ENCODE peak calls at places on chromosome 10, in six cellular contexts. A is spleen, G is progenitor cell of endocrine pancreas, W is GM06990, D is choroid plexus epithelial cell, R is endodermal cell. J is an unnamed sample.

GRCh38 chr10:31707578-31708411 is 220.8 kb downstream of the ARHGAP12 start:
- DNase-seq in A (no peak), G (no peak), W (peak; percentile 82), D (peak; percentile 89), R (peak; percentile 65), J (no peak)

GRCh38 chr10:47111329-47111862 is 188.6 kb upstream of the GDF10 start:
- DNase-seq in A (no peak), G (no peak), W (no peak), D (no peak), R (peak; percentile 78), J (no peak)

GRCh38 chr10:49679480-49679893 is at the start of gene C10orf53:
- DNase-seq in A (no peak), G (peak; percentile 56), W (peak; percentile 18), D (peak; percentile 56), R (peak; percentile 91), J (no peak)

GRCh38 chr10:100528123-100528884 is 1.4 kb downstream of the NDUFB8 start:
- DNase-seq in A (no peak), G (no peak), W (no peak), D (no peak), R (no peak), J (no peak)

GRCh38 chr10:84665883-84666463 is 337.6 kb downstream of the CCSER2 start:
- DNase-seq in A (no peak), G (no peak), W (peak; percentile 15), D (no peak), R (peak; percentile 86), J (peak; percentile 62)

GRCh38 chr10:30383366-30383765 is 34.3 kb upstream of the MTPAP start:
- DNase-seq in A (no peak), G (no peak), W (no peak), D (peak; percentile 22), R (no peak), J (no peak)

GRCh38 chr10:80484677-80485409 is 30.7 kb downstream of the TSPAN14 start:
- DNase-seq in A (no peak), G (no peak), W (no peak), D (no peak), R (no peak), J (no peak)

GRCh38 chr10:101219946-101220451 is 9.3 kb downstream of the LBX1 start:
- DNase-seq in A (no peak), G (no peak), W (no peak), D (no peak), R (no peak), J (no peak)

GRCh38 chr10:102455893-102456471 is 4.6 kb upstream of the C10orf95 start:
- DNase-seq in A (no peak), G (no peak), W (no peak), D (peak; percentile 92), R (peak; percentile 80), J (peak; percentile 82)

GRCh38 chr10:688621-689426 is 644 bp downstream of the DIP2C start:
- DNase-seq in A (no peak), G (peak; percentile 37), W (no peak), D (peak; percentile 55), R (peak; percentile 81), J (peak; percentile 62)

GRCh38 chr10:106467506-106467905 is 697.0 kb downstream of the SORCS1 start:
- DNase-seq in A (no peak), G (no peak), W (no peak), D (peak; percentile 60), R (peak; percentile 89), J (no peak)

GRCh38 chr10:119515511-119516045 is 26.9 kb downstream of the RGS10 start:
- DNase-seq in A (peak; percentile 71), G (no peak), W (no peak), D (no peak), R (peak; percentile 36), J (no peak)

GRCh38 chr10:73432646-73433537 is 469 bp downstream of the MSS51 start:
- DNase-seq in A (no peak), G (no peak), W (no peak), D (no peak), R (no peak), J (no peak)

GRCh38 chr10:47401210-47401609 is 17.1 kb upstream of the ZNF488 start:
- DNase-seq in A (no peak), G (no peak), W (no peak), D (no peak), R (no peak), J (no peak)

GRCh38 chr10:127280446-127280845 is 84.1 kb upstream of the INSYN2A start:
- DNase-seq in A (no peak), G (no peak), W (no peak), D (no peak), R (no peak), J (no peak)

GRCh38 chr10:18988338-18988737 is 60.3 kb upstream of the MALRD1 start:
- DNase-seq in A (no peak), G (no peak), W (no peak), D (no peak), R (no peak), J (no peak)
- TF ChIP-seq CTCF in A (no peak), G (no peak), W (no peak), D (no peak), R (no peak), J (no peak)

GRCh38 chr10:113078282-113078907 is 128.3 kb downstream of the TCF7L2 start:
- DNase-seq in A (no peak), G (no peak), W (no peak), D (no peak), R (peak; percentile 76), J (no peak)

GRCh38 chr10:113080061-113080460 is 130.0 kb downstream of the TCF7L2 start:
- DNase-seq in A (no peak), G (no peak), W (no peak), D (no peak), R (peak; percentile 34), J (no peak)

GRCh38 chr10:113076949-113077348 is 126.9 kb downstream of the TCF7L2 start:
- DNase-seq in A (no peak), G (no peak), W (no peak), D (no peak), R (no peak), J (no peak)

GRCh38 chr10:113084031-113084430 is 134.0 kb downstream of the TCF7L2 start:
- DNase-seq in A (no peak), G (no peak), W (no peak), D (peak; percentile 68), R (no peak), J (no peak)

DNA sequence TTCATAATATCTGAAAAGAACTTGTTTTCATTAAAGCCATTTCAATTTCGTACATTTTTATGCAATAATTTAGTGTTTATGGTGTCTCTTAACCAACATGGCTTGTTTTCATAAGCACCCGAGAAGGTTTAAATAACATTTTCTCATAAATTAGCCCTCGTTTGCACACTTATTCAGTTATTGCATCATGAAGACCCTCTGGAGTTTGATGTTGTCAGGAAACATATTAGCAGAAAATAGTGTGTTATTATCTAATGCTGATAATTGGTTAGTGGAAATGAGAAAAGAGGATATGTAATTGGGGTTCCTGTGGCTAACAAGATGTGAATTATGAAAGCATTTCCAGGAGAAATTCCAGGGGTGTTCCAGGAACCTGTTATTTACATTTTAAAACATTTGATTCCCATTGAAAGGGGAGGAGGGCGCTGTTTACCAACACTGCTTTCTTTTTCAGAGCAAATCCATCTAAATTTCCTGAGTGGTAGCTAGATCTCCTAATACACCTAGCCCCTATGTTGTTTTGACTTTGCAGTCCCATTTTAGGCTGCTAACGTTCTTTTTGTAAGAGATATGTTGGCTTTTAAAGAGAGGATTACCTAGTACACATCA is 130.7 kb downstream of the TCF7L2 start:
- DNase-seq in A (no peak), G (no peak), W (no peak), D (no peak), R (no peak), J (no peak)
- TF ChIP-seq CTCF in A (no peak), G (peak; percentile 23), W (no peak), D (peak; percentile 36), R (peak; percentile 66), J (no peak)

GRCh38 chr10:117617086-117617485 is 74.5 kb downstream of the EMX2 start:
- DNase-seq in A (no peak), G (no peak), W (no peak), D (no peak), R (no peak), J (no peak)
- TF ChIP-seq CTCF in A (no peak), G (no peak), W (no peak), D (no peak), R (no peak), J (no peak)

GRCh38 chr10:82148764-82149163 is 273.8 kb downstream of the NRG3 start:
- DNase-seq in A (no peak), G (no peak), W (no peak), D (peak; percentile 11), R (no peak), J (no peak)

DNA sequence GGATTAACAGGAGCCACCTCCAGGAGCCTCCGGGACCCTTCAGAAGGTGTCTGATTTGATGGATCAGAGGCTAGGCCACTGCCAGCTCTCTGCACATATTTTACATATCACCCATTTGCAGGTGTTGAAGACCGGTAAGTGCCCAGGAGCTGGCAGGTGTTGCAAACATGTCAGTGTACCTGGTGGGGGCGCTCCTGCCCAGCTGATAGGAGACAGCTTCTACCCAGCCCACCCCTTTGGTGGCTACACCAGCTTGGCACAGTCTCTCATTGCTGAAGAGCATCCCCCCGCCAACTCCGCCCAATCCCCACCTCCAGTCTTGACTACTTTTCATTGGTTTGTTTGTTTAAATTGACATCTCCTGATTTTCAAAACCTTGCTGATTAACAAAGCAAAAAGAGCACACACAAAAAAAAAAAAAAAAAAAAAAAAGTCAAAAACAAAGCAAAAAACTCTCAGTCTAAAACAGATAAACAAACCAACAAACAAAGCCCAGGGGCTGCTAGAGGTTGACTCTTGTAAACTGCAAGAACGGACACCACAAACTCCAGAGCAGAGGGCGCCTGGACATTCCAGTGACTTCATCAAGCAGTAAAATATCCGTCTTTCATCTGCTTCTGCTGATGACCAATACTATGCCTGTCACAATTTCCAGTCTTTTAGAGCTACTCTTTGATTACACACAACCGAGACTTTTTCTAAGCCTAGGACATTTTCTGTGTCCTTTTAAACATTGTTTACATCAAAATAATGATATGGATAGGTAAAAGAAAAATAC is 275.3 kb downstream of the NRG3 start:
- DNase-seq in A (no peak), G (peak; percentile 32), W (no peak), D (peak; percentile 38), R (peak; percentile 96), J (peak; percentile 59)
- TF ChIP-seq CTCF in A (no peak), G (peak; percentile 63), W (peak; percentile 37), D (peak; percentile 56), R (peak; percentile 94), J (peak; percentile 30)

GRCh38 chr10:99431190-99431549 is 746 bp upstream of the GOT1 start:
- DNase-seq in A (peak; percentile 90), G (peak; percentile 20), W (no peak), D (peak; percentile 40), R (no peak), J (peak; percentile 49)

GRCh38 chr10:99432881-99433280 is 2.5 kb upstream of the GOT1 start:
- DNase-seq in A (no peak), G (no peak), W (no peak), D (no peak), R (no peak), J (no peak)

GRCh38 chr10:99432047-99432446 is 1.6 kb upstream of the GOT1 start:
- DNase-seq in A (no peak), G (no peak), W (no peak), D (no peak), R (no peak), J (no peak)

GRCh38 chr10:99435986-99436633 is 5.7 kb upstream of the GOT1 start:
- DNase-seq in A (no peak), G (no peak), W (peak; percentile 13), D (peak; percentile 73), R (no peak), J (peak; percentile 60)

GRCh38 chr10:99433378-99434020 is 3.1 kb upstream of the GOT1 start:
- DNase-seq in A (no peak), G (no peak), W (no peak), D (peak; percentile 32), R (no peak), J (no peak)
- TF ChIP-seq CTCF in A (no peak), G (no peak), W (no peak), D (peak; percentile 51), R (peak; percentile 64), J (no peak)